ENCODE peak calls at places on chromosomes 7 and 10, in six cellular contexts. S is dorsolateral prefrontal cortex, I is thoracic aorta, V is transverse colon, C is foreskin fibroblast, A is BJ. H is an unnamed sample.

GRCh38 chr7:34162676-34163075 is 257.3 kb downstream of the BMPER start:
- DNase-seq in S (no peak), I (no peak), V (no peak), C (no peak), A (no peak), H (no peak)

GRCh38 chr7:149007615-149008014 is 20.7 kb downstream of the PDIA4 start:
- DNase-seq in S (no peak), I (no peak), V (no peak), C (no peak), A (no peak), H (no peak)

GRCh38 chr7:15606561-15606960 is 44.7 kb upstream of the AGMO start:
- DNase-seq in S (no peak), I (no peak), V (no peak), C (no peak), A (no peak), H (no peak)

GRCh38 chr10:91409869-91410637 is at the start of gene HECTD2:
- DNase-seq in S (peak), I (peak), V (peak), C (peak), A (no peak), H (no peak)

GRCh38 chr7:3607847-3608246 is 306.8 kb downstream of the SDK1 start:
- DNase-seq in S (no peak), I (no peak), V (no peak), C (no peak), A (no peak), H (no peak)

GRCh38 chr7:142563470-142563869 is 185.8 kb upstream of the PRSS1 start:
- DNase-seq in S (no peak), I (no peak), V (no peak), C (no peak), A (no peak), H (no peak)

GRCh38 chr10:3310016-3310415 is 137.4 kb upstream of the PITRM1 start:
- DNase-seq in S (no peak), I (no peak), V (no peak), C (no peak), A (no peak), H (no peak)

GRCh38 chr10:62306663-62307062 is 38.0 kb upstream of the RTKN2 start:
- DNase-seq in S (no peak), I (no peak), V (no peak), C (no peak), A (no peak), H (no peak)

GRCh38 chr7:42283553-42283952 is 46.5 kb upstream of the GLI3 start:
- DNase-seq in S (no peak), I (no peak), V (no peak), C (peak), A (no peak), H (no peak)

GRCh38 chr7:94008537-94008936 is 4.4 kb upstream of the BET1 start:
- DNase-seq in S (no peak), I (no peak), V (no peak), C (peak), A (no peak), H (no peak)

GRCh38 chr7:30752979-30753378 is 1.0 kb downstream of the INMT start:
- DNase-seq in S (no peak), I (no peak), V (peak), C (no peak), A (no peak), H (no peak)

GRCh38 chr10:5592070-5592469 is 67.3 kb downstream of the CALML3 start:
- DNase-seq in S (no peak), I (no peak), V (no peak), C (no peak), A (no peak), H (no peak)

GRCh38 chr7:92448185-92448747 is 984 bp downstream of the GATAD1 start:
- DNase-seq in S (peak), I (peak), V (peak), C (peak), A (no peak), H (no peak)

GRCh38 chr7:131625817-131626372 is 69.5 kb upstream of the PODXL start:
- DNase-seq in S (no peak), I (no peak), V (no peak), C (peak), A (peak), H (peak)

GRCh38 chr7:110774066-110774465 is 316.9 kb upstream of the LRRN3 start:
- DNase-seq in S (no peak), I (no peak), V (no peak), C (no peak), A (no peak), H (no peak)

GRCh38 chr10:128324058-128324457 is 197.8 kb upstream of the MKI67 start:
- DNase-seq in S (no peak), I (no peak), V (peak), C (no peak), A (no peak), H (no peak)

GRCh38 chr7:107856806-107857540 is 34.0 kb upstream of the DLD start:
- DNase-seq in S (no peak), I (no peak), V (peak), C (no peak), A (no peak), H (no peak)

GRCh38 chr10:129042747-129043146 is 424.3 kb upstream of the MGMT start:
- DNase-seq in S (no peak), I (no peak), V (no peak), C (no peak), A (no peak), H (no peak)

GRCh38 chr7:69868921-69869320 is 270.6 kb downstream of the AUTS2 start:
- DNase-seq in S (no peak), I (no peak), V (no peak), C (no peak), A (no peak), H (no peak)

GRCh38 chr7:105439174-105439893 is 50.6 kb upstream of the SRPK2 start:
- DNase-seq in S (no peak), I (no peak), V (peak), C (peak), A (peak), H (peak)

GRCh38 chr7:111987115-111987826 is 218.9 kb downstream of the DOCK4 start:
- DNase-seq in S (no peak), I (no peak), V (no peak), C (peak), A (no peak), H (no peak)

GRCh38 chr7:138565451-138566114 is 105.5 kb downstream of the TRIM24 start:
- DNase-seq in S (no peak), I (no peak), V (no peak), C (peak), A (no peak), H (peak)

GRCh38 chr7:148436571-148436970 is 154.0 kb upstream of the C7orf33 start:
- DNase-seq in S (no peak), I (no peak), V (no peak), C (no peak), A (no peak), H (no peak)

GRCh38 chr7:99562832-99563231 is 4.4 kb downstream of the ZNF655 start:
- DNase-seq in S (no peak), I (no peak), V (peak), C (peak), A (peak), H (peak)

GRCh38 chr10:369441-370221 is 234.4 kb downstream of the ZMYND11 start:
- DNase-seq in S (no peak), I (no peak), V (no peak), C (peak), A (no peak), H (peak)

GRCh38 chr7:5636446-5636835 is 145.0 kb downstream of the RNF216 start:
- DNase-seq in S (peak), I (no peak), V (no peak), C (peak), A (no peak), H (no peak)

GRCh38 chr7:80493121-80493849 is 18.6 kb downstream of the GNAT3 start:
- DNase-seq in S (no peak), I (no peak), V (no peak), C (no peak), A (no peak), H (no peak)

GRCh38 chr7:101315336-101315735 is 6.3 kb downstream of the IFT22 start:
- DNase-seq in S (peak), I (no peak), V (peak), C (peak), A (no peak), H (no peak)

GRCh38 chr10:125629758-125630376 is 53.1 kb downstream of the TEX36 start:
- DNase-seq in S (no peak), I (no peak), V (no peak), C (peak), A (no peak), H (no peak)

GRCh38 chr7:2360791-2361190 is 6.2 kb downstream of the EIF3B start:
- DNase-seq in S (no peak), I (no peak), V (no peak), C (no peak), A (no peak), H (no peak)

GRCh38 chr7:22559829-22560489 is 60.0 kb upstream of the STEAP1B start:
- DNase-seq in S (peak), I (peak), V (peak), C (peak), A (no peak), H (no peak)

GRCh38 chr7:6248581-6248980 is 23.8 kb downstream of the CYTH3 start:
- DNase-seq in S (no peak), I (no peak), V (no peak), C (peak), A (no peak), H (no peak)

GRCh38 chr10:128624656-128625530 is 498.7 kb upstream of the MKI67 start:
- DNase-seq in S (no peak), I (no peak), V (no peak), C (no peak), A (no peak), H (no peak)

GRCh38 chr10:74255800-74256422 is 104.9 kb downstream of the ADK start:
- DNase-seq in S (no peak), I (no peak), V (no peak), C (no peak), A (no peak), H (no peak)

GRCh38 chr7:17427924-17428323 is 129.5 kb downstream of the AHR start:
- DNase-seq in S (no peak), I (no peak), V (no peak), C (no peak), A (no peak), H (no peak)

GRCh38 chr7:30434140-30434799 is 44.3 kb downstream of the NOD1 start:
- DNase-seq in S (no peak), I (no peak), V (no peak), C (no peak), A (no peak), H (no peak)

GRCh38 chr10:132748135-132748534 is 37.8 kb downstream of the NKX6-2 start:
- DNase-seq in S (no peak), I (no peak), V (no peak), C (no peak), A (no peak), H (no peak)

GRCh38 chr7:135160858-135161653 is 9.5 kb downstream of the CYREN start:
- DNase-seq in S (no peak), I (no peak), V (no peak), C (no peak), A (no peak), H (no peak)

GRCh38 chr10:130771491-130771890 is 540.0 kb downstream of the TCERG1L start:
- DNase-seq in S (no peak), I (no peak), V (no peak), C (no peak), A (no peak), H (no peak)

GRCh38 chr7:27911920-27912319 is 172.0 kb downstream of the TAX1BP1 start:
- DNase-seq in S (no peak), I (no peak), V (no peak), C (no peak), A (no peak), H (no peak)
- H3K4me3 ChIP-seq in S (no peak), I (no peak), V (no peak), C (no peak), A (no peak), H (no peak)

GRCh38 chr7:358352-358751 is 68.4 kb downstream of the FOXL3 start:
- DNase-seq in S (no peak), I (no peak), V (no peak), C (no peak), A (no peak), H (no peak)
- TF ChIP-seq CTCF in S (no peak), I (no peak), V (no peak), C (no peak), A (no peak), H (no peak)

GRCh38 chr7:88759216-88759955 is at the start of gene ZNF804B:
- DNase-seq in S (no peak), I (no peak), V (peak), C (no peak), A (no peak), H (no peak)
- H3K4me3 ChIP-seq in S (peak), I (peak), V (peak), C (no peak), A (no peak), H (no peak)

GRCh38 chr7:155263051-155263450 is 34.6 kb upstream of the INSIG1 start:
- DNase-seq in S (no peak), I (no peak), V (no peak), C (no peak), A (no peak), H (no peak)

GRCh38 chr7:155265960-155266359 is 31.7 kb upstream of the INSIG1 start:
- DNase-seq in S (no peak), I (no peak), V (no peak), C (no peak), A (no peak), H (no peak)

GRCh38 chr7:155262010-155262409 is 35.7 kb upstream of the INSIG1 start:
- DNase-seq in S (no peak), I (no peak), V (no peak), C (no peak), A (no peak), H (no peak)

GRCh38 chr7:155265144-155265543 is 32.5 kb upstream of the INSIG1 start:
- DNase-seq in S (no peak), I (no peak), V (no peak), C (no peak), A (no peak), H (no peak)

GRCh38 chr7:155263522-155264197 is 34.0 kb upstream of the INSIG1 start:
- DNase-seq in S (no peak), I (no peak), V (no peak), C (no peak), A (no peak), H (no peak)
- TF ChIP-seq CTCF in S (no peak), I (no peak), V (no peak), C (no peak), A (no peak), H (no peak)

GRCh38 chr10:50883624-50884023 is 1.8 kb downstream of the A1CF start:
- DNase-seq in S (no peak), I (no peak), V (no peak), C (no peak), A (no peak), H (no peak)
- H3K4me3 ChIP-seq in S (no peak), I (no peak), V (no peak), C (no peak), A (no peak), H (no peak)

DNA sequence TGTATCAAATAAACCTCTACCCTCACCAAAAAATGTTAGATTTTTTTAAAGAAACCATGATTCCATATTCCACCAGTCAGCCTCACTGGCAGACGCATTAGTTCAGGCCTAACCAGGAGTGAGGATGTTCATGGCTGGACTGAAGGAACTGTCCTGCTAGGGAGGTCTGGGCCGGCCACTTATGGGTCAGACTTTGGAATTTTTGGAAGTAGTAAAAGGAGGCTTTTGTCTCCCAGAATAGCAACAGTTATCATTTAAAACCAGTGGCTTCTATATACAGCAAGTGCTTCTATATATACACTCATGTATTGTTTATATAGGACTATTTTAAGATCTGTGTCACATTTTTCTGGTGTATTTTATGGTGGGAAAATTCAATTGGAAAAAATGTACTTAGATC is 120.5 kb downstream of the CNNM2 start:
- DNase-seq in S (no peak), I (no peak), V (no peak), C (no peak), A (no peak), H (peak)
- TF ChIP-seq CTCF in S (no peak), I (no peak), V (no peak), C (no peak), A (no peak), H (no peak)

GRCh38 chr10:21398549-21399345 is 126.7 kb downstream of the SKIDA1 start:
- DNase-seq in S (no peak), I (no peak), V (no peak), C (peak), A (peak), H (no peak)

GRCh38 chr10:21401196-21401595 is 124.3 kb downstream of the SKIDA1 start:
- DNase-seq in S (no peak), I (no peak), V (no peak), C (peak), A (no peak), H (no peak)

GRCh38 chr10:21399392-21400015 is 126.0 kb downstream of the SKIDA1 start:
- DNase-seq in S (no peak), I (no peak), V (no peak), C (peak), A (peak), H (peak)

GRCh38 chr10:21393941-21394340 is 131.5 kb downstream of the SKIDA1 start:
- DNase-seq in S (no peak), I (no peak), V (no peak), C (no peak), A (no peak), H (no peak)

GRCh38 chr10:21396889-21397288 is 128.6 kb downstream of the SKIDA1 start:
- DNase-seq in S (no peak), I (no peak), V (no peak), C (no peak), A (no peak), H (no peak)
- H3K4me3 ChIP-seq in S (no peak), I (no peak), V (no peak), C (no peak), A (no peak), H (no peak)

DNA sequence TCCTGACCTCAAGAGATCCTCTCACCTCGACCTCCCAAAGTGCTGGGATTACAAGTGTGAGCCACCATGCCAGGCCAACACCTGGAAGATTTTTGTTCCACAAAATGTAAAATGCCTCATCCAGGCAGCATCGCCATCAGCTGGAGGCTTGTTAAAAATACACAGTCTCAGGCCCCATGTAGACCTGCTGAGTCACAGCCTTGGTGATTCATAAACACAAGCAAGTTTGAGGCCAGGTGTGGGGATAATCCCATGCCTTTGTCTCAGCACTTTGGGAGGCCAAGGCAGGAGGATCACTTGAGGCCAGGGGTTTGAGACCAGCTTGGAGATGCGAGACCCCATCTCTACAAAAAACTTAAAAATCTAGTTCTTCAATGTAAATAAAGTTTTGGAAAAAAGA is 49.1 kb upstream of the FOXK1 start:
- DNase-seq in S (no peak), I (no peak), V (no peak), C (peak), A (no peak), H (no peak)
- TF ChIP-seq CTCF in S (no peak), I (no peak), V (no peak), C (no peak), A (no peak), H (no peak)